ENCODE peak calls at places on chromosomes 1 and 21, in seven cellular contexts. P, F, V, X, Y, B and M are unnamed samples. For H3K9me3, the result is how much of the 10 kb centered on the place peaks cover.

GRCh38 chr21:38623552-38623951 is 125.3 kb upstream of the ERG start:
- DNase-seq in X (no peak), V (no peak), P (no peak), B (no peak), F (no peak), Y (no peak), M (no peak)

GRCh38 chr1:53535846-53536245 is 76.6 kb downstream of the DMRTB1 start:
- DNase-seq in F (no peak), P (no peak), B (no peak), Y (no peak), V (no peak), X (peak), M (no peak)

GRCh38 chr1:225539069-225539468 is 111.2 kb upstream of the LBR start:
- DNase-seq in F (no peak), P (no peak), B (no peak), V (no peak), Y (no peak), X (no peak), M (no peak)

GRCh38 chr1:180249725-180250498 is 19.8 kb downstream of the LHX4 start:
- DNase-seq in B (no peak), V (no peak), P (no peak), F (no peak), X (peak), Y (no peak), M (no peak)

GRCh38 chr1:245279346-245279745 is 124.6 kb downstream of the KIF26B start:
- DNase-seq in Y (no peak), B (no peak), P (no peak), F (no peak), X (no peak), V (no peak), M (no peak)

GRCh38 chr1:65949933-65950332 is 157.2 kb downstream of the PDE4B start:
- DNase-seq in V (no peak), F (no peak), B (no peak), X (no peak), Y (no peak), P (no peak), M (no peak)

GRCh38 chr21:35400233-35400939 is 351.3 kb upstream of the RUNX1 start:
- DNase-seq in F (peak), V (peak), B (no peak), X (peak), Y (no peak), P (peak), M (no peak)

GRCh38 chr1:12275370-12275769 is 45.5 kb downstream of the VPS13D start:
- DNase-seq in V (peak), B (no peak), P (no peak), Y (no peak), X (no peak), F (no peak), M (no peak)

GRCh38 chr1:70361727-70362413 is 7.3 kb upstream of the ANKRD13C start:
- DNase-seq in Y (no peak), X (peak), V (no peak), F (no peak), B (no peak), P (no peak), M (no peak)

GRCh38 chr1:42887366-42887765 is 41.0 kb downstream of the ZNF691 start:
- DNase-seq in B (no peak), X (no peak), P (no peak), Y (no peak), F (no peak), V (no peak), M (no peak)

GRCh38 chr21:42199488-42200463 is 19.2 kb upstream of the ABCG1 start:
- DNase-seq in B (no peak), Y (no peak), P (no peak), V (peak), F (peak), X (peak), M (no peak)

GRCh38 chr1:63691672-63692425 is 82.0 kb upstream of the ROR1 start:
- DNase-seq in X (peak), F (peak), Y (peak), V (peak), P (peak), B (no peak), M (no peak)

GRCh38 chr1:246724725-246725095 is 501 bp downstream of the SCCPDH start:
- DNase-seq in Y (no peak), V (no peak), B (no peak), P (no peak), F (no peak), X (peak), M (no peak)

GRCh38 chr1:200294241-200294640 is 115.6 kb downstream of the ZNF281 start:
- DNase-seq in X (no peak), P (no peak), F (no peak), B (no peak), V (no peak), Y (no peak), M (no peak)

GRCh38 chr1:217437375-217437774 is 193.5 kb downstream of the GPATCH2 start:
- DNase-seq in V (no peak), X (no peak), F (no peak), P (no peak), B (no peak), Y (no peak), M (no peak)

GRCh38 chr1:54464031-54464476 is 57.9 kb upstream of the SSBP3 start:
- DNase-seq in B (no peak), X (no peak), Y (no peak), P (no peak), F (no peak), V (no peak), M (no peak)

GRCh38 chr1:45238846-45239245 is 32.4 kb upstream of the ZSWIM5 start:
- DNase-seq in Y (no peak), F (no peak), V (no peak), X (no peak), B (no peak), P (no peak), M (no peak)

GRCh38 chr1:45246760-45247159 is 40.4 kb upstream of the ZSWIM5 start:
- DNase-seq in B (no peak), P (no peak), F (peak), X (peak), V (no peak), Y (no peak), M (no peak)

GRCh38 chr1:45250544-45250943 is 44.1 kb upstream of the ZSWIM5 start:
- DNase-seq in Y (no peak), B (no peak), X (no peak), P (no peak), V (no peak), F (no peak), M (no peak)

GRCh38 chr1:45243476-45244343 is 37.3 kb upstream of the ZSWIM5 start:
- DNase-seq in X (no peak), V (no peak), Y (no peak), B (no peak), P (no peak), F (no peak), M (no peak)

GRCh38 chr1:45244660-45245059 is 38.3 kb upstream of the ZSWIM5 start:
- DNase-seq in V (no peak), F (no peak), X (no peak), P (no peak), Y (no peak), B (no peak), M (no peak)
- H3K9me3 ChIP-seq in V (under half), F (under half), X (under half), P (under half), Y (under half), B (under half), M (under half)

GRCh38 chr1:155227261-155228095 is 19.0 kb downstream of the MTX1 start:
- DNase-seq in X (peak), P (peak), V (peak), Y (peak), B (peak), F (peak), M (peak)
- TF ChIP-seq POLR2A in X (peak), P (peak), V (peak), Y (peak), B (peak), F (peak), M (no peak)

GRCh38 chr21:27462786-27463185 is 495.9 kb upstream of the ADAMTS5 start:
- DNase-seq in X (no peak), B (no peak), P (no peak), V (no peak), Y (no peak), F (no peak), M (no peak)
- H3K9me3 ChIP-seq in X (under half), B (under half), P (under half), V (under half), Y (under half), F (under half), M (under half)

GRCh38 chr21:44938976-44939531 is 775 bp upstream of the SLX9 start:
- DNase-seq in F (peak), V (no peak), B (no peak), X (no peak), Y (no peak), P (no peak), M (peak)

GRCh38 chr21:44940116-44940631 is 345 bp downstream of the SLX9 start:
- DNase-seq in F (no peak), Y (no peak), B (no peak), V (no peak), P (no peak), X (no peak), M (peak)

GRCh38 chr21:44941567-44941966 is 1.7 kb downstream of the SLX9 start:
- DNase-seq in X (no peak), B (no peak), F (no peak), P (no peak), V (no peak), Y (no peak), M (peak)

GRCh38 chr21:44942566-44942965 is 2.7 kb downstream of the SLX9 start:
- DNase-seq in F (no peak), B (no peak), V (no peak), Y (no peak), P (no peak), X (no peak), M (no peak)

GRCh38 chr21:44939532-44940115 is at the start of gene SLX9:
- DNase-seq in V (peak), Y (peak), F (peak), P (peak), X (peak), B (no peak), M (peak)
- TF ChIP-seq POLR2A in V (peak), Y (peak), F (peak), P (peak), X (no peak), B (peak), M (no peak)

DNA sequence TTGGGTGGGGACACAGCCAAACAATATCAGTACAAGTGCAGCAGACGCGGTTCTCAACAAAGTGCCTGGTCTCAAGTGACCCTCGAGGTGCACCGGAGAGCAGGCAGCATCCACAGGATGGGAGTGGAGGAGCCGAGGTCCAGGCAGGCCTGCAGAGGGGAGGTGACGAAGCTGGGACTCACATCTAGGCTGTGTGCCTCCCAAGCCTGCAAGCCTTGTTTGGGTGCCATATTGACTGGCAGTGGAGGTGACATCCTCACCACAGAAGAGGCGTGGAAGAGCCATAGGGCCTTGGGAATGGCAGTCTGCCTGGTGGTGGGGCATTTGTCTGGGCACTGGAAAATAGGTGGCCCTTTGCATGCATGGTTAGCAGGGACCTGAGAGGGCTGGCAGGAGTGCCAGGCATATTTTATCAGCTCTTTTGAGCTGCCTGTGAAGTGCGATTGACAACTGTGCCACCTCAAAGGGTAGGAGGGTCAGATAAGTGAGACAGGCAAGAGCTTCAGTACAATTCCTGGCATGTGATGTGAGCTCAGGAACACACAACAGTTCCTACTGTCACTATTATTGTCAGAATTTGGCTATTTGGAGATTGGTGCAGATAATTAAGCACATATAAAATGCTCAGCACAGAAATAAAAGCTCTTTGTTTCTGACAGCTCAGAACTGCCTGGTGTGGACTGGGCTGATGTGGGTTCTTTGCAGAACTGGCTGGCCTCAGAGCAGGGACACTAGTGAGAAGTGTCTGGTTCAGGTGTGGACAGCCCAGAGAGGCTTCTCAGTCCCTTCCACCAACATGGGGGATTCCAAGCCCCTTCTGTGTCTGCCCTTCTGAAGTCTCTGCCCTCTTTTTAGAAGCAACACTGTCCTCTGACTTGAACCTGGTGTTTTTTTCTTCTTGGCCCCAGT is 347.6 kb upstream of the AJAP1 start:
- DNase-seq in V (no peak), B (no peak), F (no peak), P (no peak), X (no peak), Y (no peak), M (no peak)
- H3K9me3 ChIP-seq in V (under half), B (under half), F (under half), P (under half), X (half or more), Y (under half), M (under half)

DNA sequence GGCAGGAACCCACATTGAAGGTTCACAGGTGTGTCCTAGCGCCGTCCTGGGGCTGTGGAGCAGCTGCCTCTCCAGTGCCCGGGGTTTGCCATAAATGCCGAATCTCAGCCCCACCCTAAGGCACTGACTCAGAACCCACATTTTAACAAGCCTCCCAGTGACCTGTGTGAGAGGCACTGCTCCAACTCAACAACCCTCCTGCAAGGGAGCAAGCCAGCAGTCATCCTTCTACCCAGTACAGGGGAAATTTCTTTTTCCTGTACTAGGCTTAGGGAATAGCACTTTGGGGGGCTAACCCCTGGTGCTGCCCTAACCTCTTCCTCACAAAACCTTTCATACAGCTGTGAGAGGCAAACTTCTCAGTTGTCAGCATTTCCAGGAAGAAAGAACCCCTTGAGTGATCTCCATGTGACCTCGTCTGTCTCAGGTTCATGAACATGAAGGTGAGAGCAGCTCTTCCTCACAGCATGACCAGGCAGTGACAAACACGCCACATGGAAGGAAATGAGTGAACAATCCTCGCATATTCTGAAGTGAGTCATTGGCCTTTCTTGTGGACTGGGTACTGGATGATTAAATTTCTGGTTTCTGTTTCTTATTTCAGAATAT is 11.4 kb upstream of the BCAR3 start:
- DNase-seq in V (no peak), P (no peak), F (peak), Y (no peak), B (no peak), X (peak), M (no peak)
- TF ChIP-seq POLR2A in V (no peak), P (no peak), F (peak), Y (no peak), B (no peak), X (no peak), M (no peak)

GRCh38 chr1:157098519-157098918 is 1.1 kb downstream of the ETV3L start:
- DNase-seq in V (no peak), B (no peak), F (no peak), X (no peak), P (no peak), Y (no peak), M (no peak)
- H3K9me3 ChIP-seq in V (under half), B (under half), F (under half), X (under half), P (under half), Y (under half), M (under half)

GRCh38 chr1:24643362-24644346 is 552 bp downstream of the SRRM1 start:
- DNase-seq in P (no peak), V (peak), Y (peak), X (no peak), B (no peak), F (peak), M (peak)
- TF ChIP-seq POLR2A in P (no peak), V (no peak), Y (no peak), X (no peak), B (no peak), F (no peak), M (peak)

DNA sequence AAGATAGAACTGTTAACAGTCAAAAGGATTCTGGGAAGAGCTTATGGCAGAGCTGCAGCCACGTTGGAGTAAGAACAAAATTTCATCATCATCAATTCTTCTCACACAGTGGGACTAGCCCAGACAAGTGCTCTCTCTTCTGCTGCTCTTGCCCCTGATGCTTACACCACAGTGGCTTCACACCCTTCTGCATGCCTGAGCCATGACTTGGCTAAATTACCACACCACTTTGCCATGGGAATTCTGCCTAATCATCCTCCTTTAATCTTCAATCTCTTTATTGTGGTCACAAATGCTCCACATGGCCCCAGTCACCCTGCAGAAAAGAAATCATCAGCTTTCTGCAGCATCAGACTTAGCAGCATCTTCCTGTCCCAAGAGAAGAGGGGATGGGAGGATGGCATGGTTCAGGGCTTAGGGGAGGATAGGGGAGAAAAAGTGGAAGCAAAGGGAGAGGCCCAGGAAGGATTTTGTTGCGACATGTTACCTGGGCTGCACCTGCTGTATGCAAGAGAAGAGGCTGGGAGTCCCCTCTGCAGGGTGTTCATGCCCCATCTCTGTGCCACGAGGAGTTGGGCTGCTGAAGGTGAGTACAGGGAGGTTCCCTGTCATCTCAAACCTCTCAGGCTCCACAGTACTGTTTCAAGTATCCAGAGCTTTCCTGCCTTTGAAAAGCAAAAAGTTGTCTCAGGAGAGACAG is 9.0 kb upstream of the RPTN start:
- DNase-seq in F (peak), P (no peak), V (no peak), B (no peak), X (peak), Y (no peak), M (no peak)
- H3K9me3 ChIP-seq in F (under half), P (under half), V (under half), B (under half), X (under half), Y (under half), M (under half)